ENCODE peak calls at places on chromosome 1, in five cellular contexts. M is hepatocyte, B is neural progenitor cell, A is H9, Q is PC-9. H is an unnamed sample.

GRCh38 chr1:241902376-241903067 is 54.5 kb downstream of the EXO1 start:
- DNase-seq in Q (no peak), M (peak; percentile 11), B (no peak), A (no peak), H (no peak)

GRCh38 chr1:178664278-178664677 is 60.8 kb upstream of the RALGPS2 start:
- DNase-seq in B (no peak), A (no peak), M (no peak), Q (no peak), H (no peak)

GRCh38 chr1:155320661-155321576 is at the start of gene RUSC1:
- DNase-seq in B (peak; percentile 90), M (peak; percentile 58), Q (no peak), A (peak; percentile 91), H (peak; percentile 41)

GRCh38 chr1:24699628-24700027 is 45.6 kb upstream of the CLIC4 start:
- DNase-seq in M (no peak), Q (no peak), B (no peak), A (no peak), H (no peak)

GRCh38 chr1:178093958-178094751 is at the start of gene RASAL2:
- DNase-seq in A (peak; percentile 79), B (peak; percentile 93), M (peak; percentile 87), Q (peak; percentile 57), H (peak; percentile 57)

GRCh38 chr1:11700655-11701467 is 9.4 kb downstream of the DRAXIN start:
- DNase-seq in M (no peak), A (peak; percentile 29), B (peak; percentile 37), Q (no peak), H (no peak)

GRCh38 chr1:54819195-54819536 is 18.0 kb upstream of the TTC22 start:
- DNase-seq in M (no peak), Q (peak; percentile 75), B (no peak), A (no peak), H (no peak)

GRCh38 chr1:59672851-59673574 is 141.7 kb upstream of the HOOK1 start:
- DNase-seq in Q (no peak), B (no peak), A (peak; percentile 40), M (peak; percentile 19), H (peak; percentile 79)

GRCh38 chr1:54200519-54200997 is 591 bp downstream of the MRPL37 start:
- DNase-seq in M (no peak), A (no peak), Q (no peak), B (no peak), H (no peak)

GRCh38 chr1:41631154-41631553 is 146.7 kb upstream of the EDN2 start:
- DNase-seq in M (no peak), Q (no peak), B (no peak), A (peak; percentile 7), H (no peak)

GRCh38 chr1:173554541-173555250 is 48.2 kb downstream of the SLC9C2 start:
- DNase-seq in M (no peak), Q (peak; percentile 67), B (no peak), A (no peak), H (peak; percentile 98)

GRCh38 chr1:156876281-156876680 is 15.6 kb downstream of the NTRK1 start:
- DNase-seq in Q (no peak), A (peak; percentile 89), B (peak; percentile 79), M (no peak), H (no peak)
- TF ChIP-seq CTCF in Q (no peak), A (peak; percentile 63), B (peak; percentile 53), M (no peak), H (no peak)

GRCh38 chr1:27342778-27343638 is 1.2 kb downstream of the SYTL1 start:
- DNase-seq in B (peak; percentile 45), A (peak; percentile 61), Q (peak; percentile 62), M (peak; percentile 69), H (peak; percentile 79)
- H3K4me2 ChIP-seq in B (peak overlapping the region; percentile 81), A (no peak overlapping the region), Q (peak overlapping the region; percentile 97), M (peak overlapping the region; percentile 91), H (peak overlapping the region; percentile 99)

GRCh38 chr1:205449254-205449749 is 6.5 kb downstream of the BLACAT1 start:
- DNase-seq in M (no peak), A (no peak), B (peak; percentile 33), Q (no peak), H (peak; percentile 19)

GRCh38 chr1:205451202-205451601 is 4.6 kb downstream of the BLACAT1 start:
- DNase-seq in Q (no peak), B (peak; percentile 81), A (peak; percentile 77), M (no peak), H (no peak)

GRCh38 chr1:205448540-205449253 is 7.1 kb downstream of the BLACAT1 start:
- DNase-seq in A (peak; percentile 89), Q (peak; percentile 65), M (no peak), B (peak; percentile 92), H (peak; percentile 36)

GRCh38 chr1:205450448-205450847 is 5.4 kb downstream of the BLACAT1 start:
- DNase-seq in Q (peak; percentile 54), B (peak; percentile 26), M (no peak), A (peak; percentile 78), H (peak; percentile 48)

DNA sequence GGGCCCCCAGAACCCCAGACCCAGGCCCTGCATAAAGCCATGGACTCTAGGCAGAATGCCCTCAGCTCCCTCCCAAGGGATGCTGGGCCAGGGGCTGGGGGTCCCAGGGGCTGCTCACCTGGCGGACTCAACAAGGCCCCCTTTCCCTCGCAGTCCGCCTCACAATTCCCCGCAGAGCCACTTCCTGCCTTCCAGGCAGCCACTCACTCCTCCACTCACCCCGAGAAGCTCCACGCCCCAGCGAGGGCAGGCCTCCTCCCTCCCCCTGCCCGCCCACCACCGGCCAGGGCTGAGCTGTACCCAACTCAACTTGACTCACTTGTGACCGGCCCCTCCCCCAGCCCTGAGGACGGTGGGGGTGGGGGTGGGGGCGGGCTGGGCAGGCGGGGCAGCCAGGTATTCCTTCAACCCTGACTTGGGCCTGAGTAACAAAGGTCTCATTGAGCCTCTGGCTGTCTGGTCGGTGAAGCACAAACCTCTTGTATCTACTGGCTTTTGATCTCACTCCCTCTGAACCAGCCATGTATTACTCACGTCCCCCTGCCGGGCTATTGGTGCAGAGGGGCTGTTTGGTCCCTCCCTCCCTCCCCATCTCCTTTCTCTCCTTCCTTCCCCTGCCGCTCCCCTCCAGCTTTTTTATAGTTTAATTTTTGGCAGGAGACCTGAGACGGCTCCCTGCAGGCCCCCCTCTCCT is 5.9 kb downstream of the BLACAT1 start:
- DNase-seq in Q (peak; percentile 93), A (peak; percentile 86), M (peak; percentile 89), B (peak; percentile 75), H (peak; percentile 97)
- TF ChIP-seq CTCF in Q (no peak), A (no peak), M (no peak), B (no peak), H (no peak)

DNA sequence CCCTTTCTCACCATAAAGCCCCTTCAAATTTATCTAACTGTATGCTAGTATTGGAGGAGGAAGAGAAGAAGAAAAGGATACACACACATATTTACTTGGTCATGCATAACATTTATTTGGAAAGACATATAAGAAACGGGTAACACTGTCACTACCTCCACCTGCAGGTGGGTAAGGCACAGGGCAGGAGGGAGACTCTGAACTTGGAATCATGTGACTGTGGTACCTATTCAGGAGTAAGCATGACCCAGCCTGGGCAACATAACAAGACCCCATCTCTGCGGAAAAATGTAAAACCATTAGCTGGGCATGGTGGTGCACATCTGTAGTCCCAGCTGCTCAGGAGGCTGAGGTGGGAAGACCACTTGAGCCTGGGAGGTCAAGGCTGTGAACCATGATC is 1.4 kb upstream of the PADI6 start:
- DNase-seq in B (no peak), M (peak; percentile 32), Q (peak; percentile 45), A (no peak), H (peak; percentile 68)
- H3K4me2 ChIP-seq in B (no peak overlapping the region), M (no peak overlapping the region), Q (peak overlapping the region; percentile 48), A (no peak overlapping the region), H (no peak overlapping the region)

GRCh38 chr1:246532519-246532918 is 25.4 kb upstream of the SMYD3 start:
- DNase-seq in M (no peak), A (no peak), Q (no peak), B (no peak), H (peak; percentile 37)
- TF ChIP-seq CTCF in M (no peak), A (peak; percentile 41), Q (no peak), B (no peak), H (peak; percentile 58)

GRCh38 chr1:32246888-32247273 is at the start of gene FAM167B:
- DNase-seq in B (no peak), M (no peak), Q (no peak), A (no peak), H (peak; percentile 56)
- H3K4me2 ChIP-seq in B (no peak within 1 kb of the TSS), M (no peak within 1 kb of the TSS), Q (no peak within 1 kb of the TSS), A (no peak within 1 kb of the TSS), H (no peak within 1 kb of the TSS)

GRCh38 chr1:153919879-153920852 is 2.6 kb downstream of the GATAD2B start:
- DNase-seq in Q (no peak), B (peak; percentile 12), M (no peak), A (no peak), H (peak; percentile 21)
- TF ChIP-seq CTCF in Q (no peak), B (no peak), M (peak; percentile 28), A (peak; percentile 28), H (peak; percentile 36)

GRCh38 chr1:84991097-84991890 is 5.6 kb downstream of the MCOLN2 start:
- DNase-seq in M (no peak), Q (no peak), B (no peak), A (no peak), H (no peak)

GRCh38 chr1:84997667-84998600 is 1.0 kb upstream of the MCOLN2 start:
- DNase-seq in Q (no peak), A (peak; percentile 31), M (peak; percentile 25), B (peak; percentile 64), H (peak; percentile 14)

GRCh38 chr1:84998642-84999280 is 1.8 kb upstream of the MCOLN2 start:
- DNase-seq in M (peak; percentile 7), B (peak; percentile 37), A (no peak), Q (no peak), H (peak; percentile 41)

GRCh38 chr1:84996846-84997666 is at the start of gene MCOLN2:
- DNase-seq in M (peak; percentile 49), A (peak; percentile 65), Q (no peak), B (peak; percentile 86), H (peak; percentile 57)

DNA sequence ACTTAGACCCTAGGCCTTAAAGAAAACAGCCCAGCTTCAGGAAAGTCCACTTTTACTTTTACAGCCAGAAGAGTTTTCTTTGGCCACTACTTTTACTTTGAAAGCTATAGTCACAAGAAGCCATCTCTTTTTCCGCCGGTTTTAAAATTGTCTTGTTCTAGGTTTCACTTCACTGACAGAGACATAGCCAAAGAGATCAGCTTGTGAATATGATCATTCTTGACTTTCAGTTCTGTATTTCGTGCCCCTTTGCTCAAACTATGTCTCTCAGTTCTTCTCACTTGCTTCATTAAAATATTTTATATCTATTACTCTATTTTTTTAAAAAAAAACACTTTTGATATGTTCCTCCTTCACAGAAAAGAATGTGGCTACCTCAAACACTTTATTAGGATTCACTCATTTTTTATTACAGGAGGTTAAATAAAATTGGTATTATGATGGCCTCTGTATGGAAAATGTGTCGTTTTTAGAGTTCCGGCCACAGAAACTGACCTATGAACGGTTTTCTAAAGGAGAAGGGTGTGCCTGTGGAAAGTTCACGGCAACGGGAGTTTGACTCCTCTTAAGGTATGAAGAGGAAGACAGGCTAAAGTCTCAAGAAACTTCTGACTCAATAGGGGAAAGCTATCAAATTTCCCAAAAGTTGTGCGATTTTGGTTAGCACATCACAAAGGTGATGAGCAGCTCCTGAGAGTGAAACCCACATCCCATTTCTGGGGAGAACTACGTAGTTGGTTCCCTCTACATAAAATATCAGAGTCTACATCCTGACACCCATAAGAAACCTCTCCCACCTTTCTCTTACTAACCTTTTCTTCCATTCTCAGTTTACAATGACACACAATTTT is 1.2 kb downstream of the MCOLN2 start:
- DNase-seq in Q (no peak), B (no peak), A (no peak), M (no peak), H (peak; percentile 11)
- H3K4me2 ChIP-seq in Q (peak overlapping the region; percentile 100), B (no peak overlapping the region), A (peak overlapping the region; percentile 97), M (peak overlapping the region; percentile 99), H (peak overlapping the region; percentile 88)